ENCODE peak calls at places on chromosome 5, in eight cellular contexts. One of them, this sample, is unnamed.

GRCh38 chr5:63127054-63127453 is 548.4 kb downstream of the LRRC70 start:
- DNase-seq in pancreas: no peak
- DNase-seq in neural progenitor cell: no peak
- DNase-seq in OCI-LY7: no peak
- DNase-seq in heart right ventricle: no peak
- DNase-seq in testis: no peak
- DNase-seq in stomach: no peak
- DNase-seq in endodermal cell: no peak
- DNase-seq in this sample: no peak

GRCh38 chr5:172347653-172348052 is 64.1 kb upstream of the UBTD2 start:
- DNase-seq in endodermal cell: no peak
- DNase-seq in stomach: no peak
- DNase-seq in testis: no peak
- DNase-seq in pancreas: no peak
- DNase-seq in heart right ventricle: no peak
- DNase-seq in neural progenitor cell: no peak
- DNase-seq in OCI-LY7: no peak
- DNase-seq in this sample: no peak

GRCh38 chr5:78005021-78005785 is 229.1 kb upstream of the TBCA start:
- DNase-seq in testis: peak; percentile 35
- DNase-seq in neural progenitor cell: peak; percentile 33
- DNase-seq in OCI-LY7: no peak
- DNase-seq in pancreas: no peak
- DNase-seq in endodermal cell: no peak
- DNase-seq in stomach: no peak
- DNase-seq in heart right ventricle: no peak
- DNase-seq in this sample: no peak

GRCh38 chr5:112878760-112879159 is 17.7 kb downstream of the SRP19 start:
- DNase-seq in stomach: no peak
- DNase-seq in OCI-LY7: no peak
- DNase-seq in testis: no peak
- DNase-seq in endodermal cell: no peak
- DNase-seq in pancreas: no peak
- DNase-seq in heart right ventricle: no peak
- DNase-seq in neural progenitor cell: no peak
- DNase-seq in this sample: no peak

GRCh38 chr5:139272471-139273321 is 20.8 kb upstream of the MATR3 start:
- DNase-seq in OCI-LY7: peak; percentile 35
- DNase-seq in endodermal cell: no peak
- DNase-seq in heart right ventricle: no peak
- DNase-seq in neural progenitor cell: no peak
- DNase-seq in pancreas: no peak
- DNase-seq in stomach: no peak
- DNase-seq in testis: no peak
- DNase-seq in this sample: no peak

GRCh38 chr5:108061941-108062340 is 320.0 kb downstream of the FBXL17 start:
- DNase-seq in heart right ventricle: no peak
- DNase-seq in OCI-LY7: no peak
- DNase-seq in neural progenitor cell: no peak
- DNase-seq in stomach: no peak
- DNase-seq in testis: no peak
- DNase-seq in pancreas: no peak
- DNase-seq in endodermal cell: no peak
- DNase-seq in this sample: no peak

GRCh38 chr5:1404062-1404461 is 41.2 kb downstream of the SLC6A3 start:
- DNase-seq in neural progenitor cell: no peak
- DNase-seq in endodermal cell: no peak
- DNase-seq in OCI-LY7: no peak
- DNase-seq in testis: no peak
- DNase-seq in stomach: no peak
- DNase-seq in pancreas: peak; percentile 45
- DNase-seq in heart right ventricle: no peak
- DNase-seq in this sample: no peak

GRCh38 chr5:8644377-8644776 is 775.4 kb downstream of the MTRR start:
- DNase-seq in neural progenitor cell: no peak
- DNase-seq in pancreas: no peak
- DNase-seq in testis: no peak
- DNase-seq in heart right ventricle: no peak
- DNase-seq in stomach: no peak
- DNase-seq in endodermal cell: no peak
- DNase-seq in OCI-LY7: no peak
- DNase-seq in this sample: no peak

GRCh38 chr5:145829708-145830361 is 5.3 kb downstream of the PRELID2 start:
- DNase-seq in endodermal cell: no peak
- DNase-seq in pancreas: no peak
- DNase-seq in testis: no peak
- DNase-seq in stomach: no peak
- DNase-seq in neural progenitor cell: no peak
- DNase-seq in heart right ventricle: no peak
- DNase-seq in OCI-LY7: no peak
- DNase-seq in this sample: no peak

GRCh38 chr5:1565737-1566734 is 42.3 kb upstream of the LPCAT1 start:
- DNase-seq in endodermal cell: no peak
- DNase-seq in pancreas: no peak
- DNase-seq in heart right ventricle: no peak
- DNase-seq in neural progenitor cell: no peak
- DNase-seq in testis: no peak
- DNase-seq in OCI-LY7: no peak
- DNase-seq in stomach: no peak
- DNase-seq in this sample: no peak

GRCh38 chr5:172712610-172713009 is 58.4 kb downstream of the DUSP1 start:
- DNase-seq in testis: no peak
- DNase-seq in neural progenitor cell: no peak
- DNase-seq in endodermal cell: no peak
- DNase-seq in heart right ventricle: no peak
- DNase-seq in OCI-LY7: no peak
- DNase-seq in stomach: no peak
- DNase-seq in pancreas: peak; percentile 28
- DNase-seq in this sample: no peak

GRCh38 chr5:89733772-89734171 is 675.8 kb downstream of the CETN3 start:
- DNase-seq in pancreas: no peak
- DNase-seq in neural progenitor cell: peak; percentile 15
- DNase-seq in endodermal cell: no peak
- DNase-seq in heart right ventricle: no peak
- DNase-seq in stomach: no peak
- DNase-seq in testis: no peak
- DNase-seq in OCI-LY7: no peak
- DNase-seq in this sample: no peak

GRCh38 chr5:57332350-57332749 is 150.3 kb downstream of the ACTBL2 start:
- DNase-seq in OCI-LY7: no peak
- DNase-seq in endodermal cell: no peak
- DNase-seq in neural progenitor cell: no peak
- DNase-seq in testis: no peak
- DNase-seq in stomach: no peak
- DNase-seq in pancreas: no peak
- DNase-seq in heart right ventricle: no peak
- DNase-seq in this sample: no peak

GRCh38 chr5:85334-85995 is 6.5 kb upstream of the PLEKHG4B start:
- DNase-seq in heart right ventricle: no peak
- DNase-seq in neural progenitor cell: no peak
- DNase-seq in endodermal cell: peak; percentile 36
- DNase-seq in testis: no peak
- DNase-seq in pancreas: no peak
- DNase-seq in OCI-LY7: no peak
- DNase-seq in stomach: no peak
- DNase-seq in this sample: no peak

DNA sequence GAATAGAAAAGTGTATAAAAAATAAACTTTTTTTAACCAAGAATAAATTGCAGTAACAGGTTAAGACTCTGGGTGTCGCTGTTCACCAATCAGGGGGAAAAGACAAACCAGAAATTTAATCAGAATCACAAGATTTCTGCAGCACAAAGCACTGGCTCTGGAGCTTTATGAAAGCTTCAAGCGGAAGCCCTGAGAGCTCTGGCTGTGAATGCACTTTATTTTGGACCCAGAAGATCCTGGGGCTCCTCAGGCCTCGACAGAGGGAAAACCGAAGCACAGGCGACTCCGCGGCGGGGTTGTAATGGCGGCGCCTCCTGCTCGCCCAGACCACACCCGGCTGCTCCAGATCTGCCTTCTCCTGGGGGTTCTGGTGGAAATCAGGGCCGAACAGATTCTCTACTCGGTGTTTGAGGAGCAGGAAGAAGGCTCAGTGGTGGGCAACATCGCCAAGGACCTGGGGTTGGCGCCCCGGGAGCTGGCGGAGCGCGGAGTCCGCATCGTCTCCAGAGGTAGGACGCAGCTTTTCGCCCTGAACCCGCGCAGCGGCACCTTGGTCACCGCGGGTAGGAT is at the start of gene PCDHGA4:
- DNase-seq in heart right ventricle: no peak
- DNase-seq in neural progenitor cell: no peak
- DNase-seq in pancreas: no peak
- DNase-seq in testis: no peak
- DNase-seq in endodermal cell: no peak
- DNase-seq in OCI-LY7: peak; percentile 39
- DNase-seq in stomach: no peak
- DNase-seq in this sample: no peak
- TF ChIP-seq CTCF in heart right ventricle: peak; percentile 57
- TF ChIP-seq CTCF in neural progenitor cell: peak; percentile 44
- TF ChIP-seq CTCF in pancreas: peak; percentile 2
- TF ChIP-seq CTCF in testis: peak; percentile 51
- TF ChIP-seq CTCF in endodermal cell: peak; percentile 68
- TF ChIP-seq CTCF in OCI-LY7: peak; percentile 98
- TF ChIP-seq CTCF in stomach: no peak
- TF ChIP-seq CTCF in this sample: no peak

GRCh38 chr5:141411575-141411974 is 1.2 kb upstream of the PCDHGA10 start:
- DNase-seq in testis: no peak
- DNase-seq in OCI-LY7: no peak
- DNase-seq in endodermal cell: no peak
- DNase-seq in heart right ventricle: no peak
- DNase-seq in stomach: no peak
- DNase-seq in neural progenitor cell: no peak
- DNase-seq in pancreas: no peak
- DNase-seq in this sample: no peak

GRCh38 chr5:141412853-141413539 is at the start of gene PCDHGA10:
- DNase-seq in pancreas: no peak
- DNase-seq in neural progenitor cell: peak; percentile 57
- DNase-seq in heart right ventricle: no peak
- DNase-seq in testis: peak; percentile 74
- DNase-seq in stomach: peak; percentile 67
- DNase-seq in OCI-LY7: peak; percentile 70
- DNase-seq in endodermal cell: peak; percentile 85
- DNase-seq in this sample: no peak

GRCh38 chr5:141409598-141410306 is 1.9 kb downstream of the PCDHGB6 start:
- DNase-seq in pancreas: no peak
- DNase-seq in OCI-LY7: no peak
- DNase-seq in neural progenitor cell: no peak
- DNase-seq in endodermal cell: no peak
- DNase-seq in stomach: no peak
- DNase-seq in heart right ventricle: no peak
- DNase-seq in testis: no peak
- DNase-seq in this sample: no peak

GRCh38 chr5:141419074-141419880 is 1.6 kb upstream of the PCDHGA11 start:
- DNase-seq in OCI-LY7: no peak
- DNase-seq in heart right ventricle: no peak
- DNase-seq in neural progenitor cell: no peak
- DNase-seq in endodermal cell: no peak
- DNase-seq in pancreas: no peak
- DNase-seq in stomach: no peak
- DNase-seq in testis: no peak
- DNase-seq in this sample: no peak

DNA sequence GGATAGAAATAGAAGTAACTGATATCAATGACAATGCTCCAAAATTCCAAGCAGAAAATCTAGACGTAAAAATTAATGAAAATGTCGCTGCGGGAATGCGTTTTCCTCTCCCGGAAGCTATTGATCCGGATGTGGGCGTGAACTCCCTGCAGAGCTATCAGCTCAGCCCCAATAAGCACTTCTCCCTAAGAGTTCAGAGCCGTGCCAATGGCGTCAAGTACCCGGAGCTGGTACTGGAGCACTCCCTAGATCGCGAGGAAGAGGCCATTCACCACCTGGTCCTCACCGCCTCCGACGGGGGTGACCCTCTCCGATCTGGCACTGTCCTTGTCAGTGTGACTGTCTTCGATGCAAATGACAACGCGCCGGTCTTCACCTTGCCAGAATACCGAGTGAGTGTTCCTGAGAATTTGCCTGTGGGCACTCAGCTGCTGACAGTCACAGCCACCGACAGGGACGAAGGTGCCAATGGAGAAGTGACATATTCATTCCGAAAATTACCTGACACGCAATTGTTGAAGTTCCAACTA is 818 bp downstream of the PCDHGA10 start:
- DNase-seq in pancreas: no peak
- DNase-seq in endodermal cell: no peak
- DNase-seq in stomach: no peak
- DNase-seq in heart right ventricle: no peak
- DNase-seq in neural progenitor cell: no peak
- DNase-seq in testis: no peak
- DNase-seq in OCI-LY7: no peak
- DNase-seq in this sample: no peak
- H3K9me3 ChIP-seq in pancreas: no peaks in the 10 kb centered on the region
- H3K9me3 ChIP-seq in endodermal cell: peaks cover 33% of the 10 kb centered on the region
- H3K9me3 ChIP-seq in stomach: peaks cover 99% of the 10 kb centered on the region
- H3K9me3 ChIP-seq in heart right ventricle: peaks cover 100% of the 10 kb centered on the region
- H3K9me3 ChIP-seq in neural progenitor cell: peaks cover 41% of the 10 kb centered on the region
- H3K9me3 ChIP-seq in testis: no peaks in the 10 kb centered on the region
- H3K9me3 ChIP-seq in OCI-LY7: no peaks in the 10 kb centered on the region
- H3K9me3 ChIP-seq in this sample: peaks cover 6% of the 10 kb centered on the region

GRCh38 chr5:150778103-150778516 is 447 bp upstream of the SMIM3 start:
- DNase-seq in stomach: no peak
- DNase-seq in heart right ventricle: no peak
- DNase-seq in pancreas: no peak
- DNase-seq in endodermal cell: no peak
- DNase-seq in OCI-LY7: no peak
- DNase-seq in testis: no peak
- DNase-seq in neural progenitor cell: no peak
- DNase-seq in this sample: no peak

GRCh38 chr5:150777685-150778084 is 872 bp upstream of the SMIM3 start:
- DNase-seq in testis: no peak
- DNase-seq in heart right ventricle: no peak
- DNase-seq in pancreas: no peak
- DNase-seq in neural progenitor cell: no peak
- DNase-seq in stomach: no peak
- DNase-seq in endodermal cell: no peak
- DNase-seq in OCI-LY7: no peak
- DNase-seq in this sample: no peak

GRCh38 chr5:150779397-150780179 is 1.0 kb downstream of the SMIM3 start:
- DNase-seq in testis: no peak
- DNase-seq in stomach: no peak
- DNase-seq in neural progenitor cell: no peak
- DNase-seq in endodermal cell: peak; percentile 87
- DNase-seq in OCI-LY7: no peak
- DNase-seq in heart right ventricle: no peak
- DNase-seq in pancreas: no peak
- DNase-seq in this sample: no peak

GRCh38 chr5:150780180-150780692 is 1.7 kb downstream of the SMIM3 start:
- DNase-seq in neural progenitor cell: no peak
- DNase-seq in endodermal cell: no peak
- DNase-seq in stomach: peak; percentile 31
- DNase-seq in OCI-LY7: no peak
- DNase-seq in testis: no peak
- DNase-seq in heart right ventricle: peak; percentile 47
- DNase-seq in pancreas: no peak
- DNase-seq in this sample: peak; percentile 47

GRCh38 chr5:150778517-150779396 is at the start of gene SMIM3:
- DNase-seq in endodermal cell: peak; percentile 94
- DNase-seq in testis: peak; percentile 82
- DNase-seq in stomach: peak; percentile 86
- DNase-seq in heart right ventricle: peak; percentile 88
- DNase-seq in OCI-LY7: no peak
- DNase-seq in pancreas: peak; percentile 87
- DNase-seq in neural progenitor cell: peak; percentile 93
- DNase-seq in this sample: peak; percentile 80
- H3K4me3 ChIP-seq in endodermal cell: peak within 1 kb of the TSS; percentile 89
- H3K4me3 ChIP-seq in testis: peak within 1 kb of the TSS; percentile 76
- H3K4me3 ChIP-seq in stomach: peak within 1 kb of the TSS; percentile 71
- H3K4me3 ChIP-seq in heart right ventricle: peak within 1 kb of the TSS; percentile 75
- H3K4me3 ChIP-seq in OCI-LY7: no peak within 1 kb of the TSS
- H3K4me3 ChIP-seq in pancreas: peak within 1 kb of the TSS; percentile 85
- H3K4me3 ChIP-seq in neural progenitor cell: peak within 1 kb of the TSS; percentile 72
- H3K4me3 ChIP-seq in this sample: peak within 1 kb of the TSS; percentile 61

GRCh38 chr5:41722359-41722950 is 147.8 kb downstream of the OXCT1 start:
- DNase-seq in pancreas: no peak
- DNase-seq in heart right ventricle: no peak
- DNase-seq in endodermal cell: peak; percentile 46
- DNase-seq in stomach: no peak
- DNase-seq in OCI-LY7: no peak
- DNase-seq in testis: no peak
- DNase-seq in neural progenitor cell: no peak
- DNase-seq in this sample: no peak
- TF ChIP-seq CTCF in pancreas: no peak
- TF ChIP-seq CTCF in heart right ventricle: no peak
- TF ChIP-seq CTCF in endodermal cell: no peak
- TF ChIP-seq CTCF in stomach: no peak
- TF ChIP-seq CTCF in OCI-LY7: no peak
- TF ChIP-seq CTCF in testis: no peak
- TF ChIP-seq CTCF in neural progenitor cell: no peak
- TF ChIP-seq CTCF in this sample: no peak